ENCODE peak calls at places on chromosomes 12 and 14, in eight cellular contexts. W is HAP-1, D is nucleus accumbens, K is RWPE1, E is NCI-H748 treated with DMSO at 0.1 percent for 48 hours, S is mucosa of descending colon, Z is MG63, B is foreskin keratinocyte. Y is an unnamed sample.

GRCh38 chr12:71472441-71472911 is 32.9 kb downstream of the LGR5 start:
- DNase-seq in Z (no peak), W (peak), K (no peak), E (no peak), D (no peak), S (no peak), B (peak), Y (no peak)

GRCh38 chr12:53518381-53518780 is 11.1 kb upstream of the NPFF start:
- DNase-seq in Z (peak), S (no peak), D (no peak), B (no peak), E (no peak), K (no peak), W (no peak), Y (no peak)

GRCh38 chr14:91607322-91608047 is 97.4 kb upstream of the PPP4R3A start:
- DNase-seq in K (no peak), W (no peak), S (no peak), B (no peak), Z (no peak), D (no peak), E (no peak), Y (no peak)

GRCh38 chr14:33230016-33230415 is 291.3 kb downstream of the NPAS3 start:
- DNase-seq in Z (no peak), K (no peak), B (no peak), S (no peak), D (no peak), E (no peak), W (no peak), Y (no peak)

GRCh38 chr12:102973583-102973982 is 16.1 kb downstream of the ASCL1 start:
- DNase-seq in E (no peak), S (no peak), B (no peak), W (no peak), Z (no peak), D (no peak), K (no peak), Y (no peak)

GRCh38 chr14:100547633-100548294 is 39.5 kb downstream of the BEGAIN start:
- DNase-seq in K (peak), W (no peak), Z (peak), S (peak), E (no peak), B (no peak), D (no peak), Y (no peak)

GRCh38 chr14:30445394-30445793 is 113.6 kb upstream of the G2E3 start:
- DNase-seq in Z (no peak), W (no peak), K (no peak), D (no peak), E (peak), S (no peak), B (no peak), Y (no peak)

GRCh38 chr12:95509300-95509699 is 35.3 kb downstream of the METAP2 start:
- DNase-seq in S (no peak), E (no peak), D (no peak), B (no peak), Z (no peak), W (no peak), K (no peak), Y (no peak)

GRCh38 chr12:91777268-91777997 is 368.2 kb downstream of the BTG1 start:
- DNase-seq in D (no peak), S (no peak), Z (no peak), K (peak), E (no peak), B (peak), W (no peak), Y (peak)

GRCh38 chr12:20695232-20695631 is at the start of gene SLCO1C1:
- DNase-seq in S (no peak), Z (no peak), E (no peak), W (no peak), B (no peak), K (no peak), D (peak), Y (no peak)

GRCh38 chr14:24806061-24806678 is 172.2 kb upstream of the GZMB start:
- DNase-seq in K (peak), Z (peak), E (peak), W (no peak), D (peak), B (peak), S (peak), Y (no peak)

GRCh38 chr12:58765653-58766554 is 154.4 kb downstream of the LRIG3 start:
- DNase-seq in K (no peak), D (no peak), W (no peak), E (peak), S (peak), B (no peak), Z (no peak), Y (no peak)

GRCh38 chr12:114692558-114693531 is 8.9 kb upstream of the TBX3 start:
- DNase-seq in B (peak), K (peak), D (no peak), W (no peak), S (no peak), E (no peak), Z (no peak), Y (no peak)

GRCh38 chr12:115941362-115941761 is 336.1 kb downstream of the MED13L start:
- DNase-seq in E (no peak), S (no peak), Z (peak), K (no peak), D (no peak), W (no peak), B (no peak), Y (no peak)